ENCODE peak calls at places on chromosomes 3 and 15, in seven cellular contexts. One of them, this sample, is unnamed.

GRCh38 chr3:151431940-151432339 is 28.9 kb downstream of the IGSF10 start:
- DNase-seq in GM12891: no peak
- DNase-seq in CD8-positive, alpha-beta memory T cell: no peak
- DNase-seq in mucosa of gallbladder: no peak
- DNase-seq in epithelial cell of esophagus: peak; percentile 88
- DNase-seq in RWPE1: no peak
- DNase-seq in fibroblast of pulmonary artery: peak; percentile 85
- DNase-seq in this sample: peak; percentile 85

GRCh38 chr3:8994226-8994625 is 31.0 kb upstream of the RAD18 start:
- DNase-seq in epithelial cell of esophagus: no peak
- DNase-seq in GM12891: no peak
- DNase-seq in CD8-positive, alpha-beta memory T cell: no peak
- DNase-seq in fibroblast of pulmonary artery: no peak
- DNase-seq in mucosa of gallbladder: no peak
- DNase-seq in RWPE1: no peak
- DNase-seq in this sample: no peak

GRCh38 chr3:123657111-123657510 is 72.3 kb upstream of the HACD2 start:
- DNase-seq in GM12891: no peak
- DNase-seq in RWPE1: no peak
- DNase-seq in CD8-positive, alpha-beta memory T cell: no peak
- DNase-seq in fibroblast of pulmonary artery: no peak
- DNase-seq in epithelial cell of esophagus: no peak
- DNase-seq in mucosa of gallbladder: no peak
- DNase-seq in this sample: no peak

GRCh38 chr3:30332196-30333021 is 274.0 kb upstream of the TGFBR2 start:
- DNase-seq in fibroblast of pulmonary artery: no peak
- DNase-seq in RWPE1: no peak
- DNase-seq in CD8-positive, alpha-beta memory T cell: no peak
- DNase-seq in GM12891: no peak
- DNase-seq in mucosa of gallbladder: no peak
- DNase-seq in epithelial cell of esophagus: peak; percentile 71
- DNase-seq in this sample: no peak

GRCh38 chr3:33750216-33750558 is 32.1 kb upstream of the CLASP2 start:
- DNase-seq in GM12891: no peak
- DNase-seq in CD8-positive, alpha-beta memory T cell: no peak
- DNase-seq in mucosa of gallbladder: no peak
- DNase-seq in epithelial cell of esophagus: no peak
- DNase-seq in fibroblast of pulmonary artery: peak; percentile 7
- DNase-seq in RWPE1: no peak
- DNase-seq in this sample: no peak

GRCh38 chr15:38474155-38474757 is 20.3 kb downstream of the FAM98B start:
- DNase-seq in fibroblast of pulmonary artery: peak; percentile 81
- DNase-seq in CD8-positive, alpha-beta memory T cell: peak; percentile 12
- DNase-seq in GM12891: no peak
- DNase-seq in mucosa of gallbladder: peak; percentile 60
- DNase-seq in RWPE1: peak; percentile 22
- DNase-seq in epithelial cell of esophagus: peak; percentile 81
- DNase-seq in this sample: peak; percentile 66

GRCh38 chr15:83206971-83207621 is 527 bp downstream of the HDGFL3 start:
- DNase-seq in RWPE1: peak; percentile 50
- DNase-seq in fibroblast of pulmonary artery: peak; percentile 27
- DNase-seq in GM12891: peak; percentile 44
- DNase-seq in CD8-positive, alpha-beta memory T cell: no peak
- DNase-seq in mucosa of gallbladder: peak; percentile 11
- DNase-seq in epithelial cell of esophagus: peak; percentile 43
- DNase-seq in this sample: peak; percentile 25

GRCh38 chr15:96261575-96262034 is 68.9 kb upstream of the NR2F2 start:
- DNase-seq in RWPE1: no peak
- DNase-seq in fibroblast of pulmonary artery: no peak
- DNase-seq in CD8-positive, alpha-beta memory T cell: no peak
- DNase-seq in epithelial cell of esophagus: no peak
- DNase-seq in GM12891: no peak
- DNase-seq in mucosa of gallbladder: peak; percentile 11
- DNase-seq in this sample: no peak

GRCh38 chr15:36422631-36423030 is 156.8 kb upstream of the CDIN1 start:
- DNase-seq in epithelial cell of esophagus: no peak
- DNase-seq in RWPE1: no peak
- DNase-seq in CD8-positive, alpha-beta memory T cell: no peak
- DNase-seq in fibroblast of pulmonary artery: no peak
- DNase-seq in mucosa of gallbladder: no peak
- DNase-seq in GM12891: no peak
- DNase-seq in this sample: no peak

GRCh38 chr3:13705051-13705450 is 156.1 kb downstream of the FBLN2 start:
- DNase-seq in GM12891: no peak
- DNase-seq in fibroblast of pulmonary artery: no peak
- DNase-seq in epithelial cell of esophagus: no peak
- DNase-seq in mucosa of gallbladder: no peak
- DNase-seq in RWPE1: no peak
- DNase-seq in CD8-positive, alpha-beta memory T cell: no peak
- DNase-seq in this sample: no peak

GRCh38 chr3:101195951-101196713 is 124.2 kb downstream of the IMPG2 start:
- DNase-seq in RWPE1: peak; percentile 50
- DNase-seq in fibroblast of pulmonary artery: peak; percentile 78
- DNase-seq in CD8-positive, alpha-beta memory T cell: no peak
- DNase-seq in mucosa of gallbladder: no peak
- DNase-seq in epithelial cell of esophagus: peak; percentile 69
- DNase-seq in GM12891: no peak
- DNase-seq in this sample: peak; percentile 91

GRCh38 chr3:71064976-71065763 is 518.4 kb downstream of the FOXP1 start:
- DNase-seq in CD8-positive, alpha-beta memory T cell: peak; percentile 60
- DNase-seq in RWPE1: peak; percentile 26
- DNase-seq in fibroblast of pulmonary artery: peak; percentile 50
- DNase-seq in mucosa of gallbladder: peak; percentile 65
- DNase-seq in GM12891: no peak
- DNase-seq in epithelial cell of esophagus: no peak
- DNase-seq in this sample: peak; percentile 48

GRCh38 chr3:137767146-137768020 is 3.3 kb downstream of the SOX14 start:
- DNase-seq in epithelial cell of esophagus: no peak
- DNase-seq in CD8-positive, alpha-beta memory T cell: no peak
- DNase-seq in fibroblast of pulmonary artery: no peak
- DNase-seq in GM12891: no peak
- DNase-seq in mucosa of gallbladder: no peak
- DNase-seq in RWPE1: no peak
- DNase-seq in this sample: no peak

GRCh38 chr3:170644711-170645110 is 58.8 kb upstream of the SLC7A14 start:
- DNase-seq in RWPE1: no peak
- DNase-seq in epithelial cell of esophagus: no peak
- DNase-seq in fibroblast of pulmonary artery: no peak
- DNase-seq in GM12891: no peak
- DNase-seq in CD8-positive, alpha-beta memory T cell: no peak
- DNase-seq in mucosa of gallbladder: no peak
- DNase-seq in this sample: no peak

GRCh38 chr15:100002091-100002620 is 268.9 kb upstream of the LYSMD4 start:
- DNase-seq in RWPE1: no peak
- DNase-seq in mucosa of gallbladder: no peak
- DNase-seq in epithelial cell of esophagus: no peak
- DNase-seq in CD8-positive, alpha-beta memory T cell: no peak
- DNase-seq in fibroblast of pulmonary artery: no peak
- DNase-seq in GM12891: no peak
- DNase-seq in this sample: no peak

GRCh38 chr15:65869954-65870871 is 922 bp downstream of the RAB11A start:
- DNase-seq in GM12891: no peak
- DNase-seq in mucosa of gallbladder: peak; percentile 69
- DNase-seq in CD8-positive, alpha-beta memory T cell: no peak
- DNase-seq in epithelial cell of esophagus: peak; percentile 83
- DNase-seq in RWPE1: peak; percentile 43
- DNase-seq in fibroblast of pulmonary artery: peak; percentile 49
- DNase-seq in this sample: peak; percentile 68

GRCh38 chr15:74857671-74858365 is 14.9 kb upstream of the ULK3 start:
- DNase-seq in epithelial cell of esophagus: no peak
- DNase-seq in GM12891: no peak
- DNase-seq in CD8-positive, alpha-beta memory T cell: no peak
- DNase-seq in mucosa of gallbladder: no peak
- DNase-seq in RWPE1: no peak
- DNase-seq in fibroblast of pulmonary artery: no peak
- DNase-seq in this sample: no peak

GRCh38 chr3:158160958-158161357 is 51.1 kb downstream of the RSRC1 start:
- DNase-seq in fibroblast of pulmonary artery: peak; percentile 59
- DNase-seq in epithelial cell of esophagus: peak; percentile 95
- DNase-seq in RWPE1: peak; percentile 53
- DNase-seq in CD8-positive, alpha-beta memory T cell: no peak
- DNase-seq in GM12891: no peak
- DNase-seq in mucosa of gallbladder: no peak
- DNase-seq in this sample: peak; percentile 91

GRCh38 chr3:45992133-45992729 is 3.4 kb downstream of the FYCO1 start:
- DNase-seq in RWPE1: no peak
- DNase-seq in epithelial cell of esophagus: no peak
- DNase-seq in fibroblast of pulmonary artery: no peak
- DNase-seq in mucosa of gallbladder: no peak
- DNase-seq in CD8-positive, alpha-beta memory T cell: no peak
- DNase-seq in GM12891: no peak
- DNase-seq in this sample: no peak

GRCh38 chr15:91027677-91028076 is 5.3 kb upstream of the VPS33B start:
- DNase-seq in CD8-positive, alpha-beta memory T cell: no peak
- DNase-seq in fibroblast of pulmonary artery: no peak
- DNase-seq in epithelial cell of esophagus: no peak
- DNase-seq in GM12891: no peak
- DNase-seq in RWPE1: no peak
- DNase-seq in mucosa of gallbladder: no peak
- DNase-seq in this sample: no peak

GRCh38 chr15:85029221-85029620 is 47.6 kb downstream of the PDE8A start:
- DNase-seq in CD8-positive, alpha-beta memory T cell: no peak
- DNase-seq in fibroblast of pulmonary artery: no peak
- DNase-seq in GM12891: no peak
- DNase-seq in RWPE1: no peak
- DNase-seq in epithelial cell of esophagus: no peak
- DNase-seq in mucosa of gallbladder: no peak
- DNase-seq in this sample: no peak

GRCh38 chr15:89664441-89664840 is 9.2 kb upstream of the KIF7 start:
- DNase-seq in mucosa of gallbladder: no peak
- DNase-seq in RWPE1: no peak
- DNase-seq in epithelial cell of esophagus: no peak
- DNase-seq in GM12891: no peak
- DNase-seq in fibroblast of pulmonary artery: no peak
- DNase-seq in CD8-positive, alpha-beta memory T cell: no peak
- DNase-seq in this sample: no peak

GRCh38 chr3:122458992-122459391 is 43.1 kb upstream of the WDR5B start:
- DNase-seq in mucosa of gallbladder: no peak
- DNase-seq in CD8-positive, alpha-beta memory T cell: no peak
- DNase-seq in GM12891: no peak
- DNase-seq in epithelial cell of esophagus: peak; percentile 60
- DNase-seq in RWPE1: peak; percentile 23
- DNase-seq in fibroblast of pulmonary artery: peak; percentile 77
- DNase-seq in this sample: peak; percentile 75

GRCh38 chr3:146131616-146132410 is 29.2 kb downstream of the PLOD2 start:
- DNase-seq in RWPE1: peak; percentile 6
- DNase-seq in CD8-positive, alpha-beta memory T cell: no peak
- DNase-seq in mucosa of gallbladder: no peak
- DNase-seq in epithelial cell of esophagus: peak; percentile 43
- DNase-seq in fibroblast of pulmonary artery: peak; percentile 78
- DNase-seq in GM12891: no peak
- DNase-seq in this sample: peak; percentile 71

GRCh38 chr3:169288548-169288947 is 375.0 kb downstream of the MECOM start:
- DNase-seq in mucosa of gallbladder: no peak
- DNase-seq in RWPE1: no peak
- DNase-seq in fibroblast of pulmonary artery: no peak
- DNase-seq in CD8-positive, alpha-beta memory T cell: no peak
- DNase-seq in GM12891: no peak
- DNase-seq in epithelial cell of esophagus: no peak
- DNase-seq in this sample: no peak

This sample was measured in PC-3.